ENCODE peak calls at places on chromosome 19, in four cellular contexts. W is RPMI8226, O is stomach, Q is left ventricle myocardium superior. J is an unnamed sample.

GRCh38 chr19:32388393-32388724 is 17.2 kb upstream of the DPY19L3 start:
- DNase-seq in Q (no peak), O (no peak), W (no peak), J (no peak)

GRCh38 chr19:1252221-1252817 is 3.9 kb downstream of the MIDN start:
- DNase-seq in W (no peak), Q (peak), O (peak), J (peak)

GRCh38 chr19:31439270-31439573 is 90.0 kb upstream of the TSHZ3 start:
- DNase-seq in O (no peak), Q (no peak), W (no peak), J (no peak)

GRCh38 chr19:49157445-49158224 is at the start of gene TRPM4:
- DNase-seq in Q (peak), W (peak), O (peak), J (peak)

GRCh38 chr19:3369337-3370213 is 3.2 kb downstream of the NFIC start:
- DNase-seq in W (no peak), Q (peak), O (peak), J (peak)

GRCh38 chr19:49261602-49262001 is 63.4 kb downstream of the SLC6A16 start:
- DNase-seq in W (no peak), O (no peak), Q (no peak), J (no peak)

GRCh38 chr19:52891336-52891735 is 6.1 kb downstream of the ZNF320 start:
- DNase-seq in W (no peak), Q (no peak), O (no peak), J (no peak)

GRCh38 chr19:11848594-11849263 is at the start of gene ZNF439:
- DNase-seq in O (peak), Q (peak), W (peak), J (peak)

GRCh38 chr19:35959040-35959967 is 23.1 kb downstream of the LRFN3 start:
- DNase-seq in W (no peak), Q (peak), O (peak), J (no peak)

GRCh38 chr19:43503501-43504425 is 783 bp downstream of the PHLDB3 start:
- DNase-seq in W (peak), Q (peak), O (peak), J (peak)

GRCh38 chr19:46755853-46756543 is 9.7 kb upstream of the STRN4 start:
- DNase-seq in O (no peak), Q (no peak), W (no peak), J (no peak)

GRCh38 chr19:38277549-38277948 is 13.2 kb downstream of the SPINT2 start:
- DNase-seq in O (no peak), W (no peak), Q (no peak), J (peak)

GRCh38 chr19:27962260-27962659 is 1250.7 kb downstream of the UQCRFS1 start:
- DNase-seq in W (no peak), O (no peak), Q (no peak), J (no peak)

J was measured in prostate gland.